ENCODE peak calls at places on chromosomes 7 and 10, in four cellular contexts. One of them, this sample, is unnamed.

GRCh38 chr10:22962817-22963216 is 35.0 kb downstream of the ARMC3 start:
- DNase-seq in left ventricle myocardium inferior: no peak
- DNase-seq in foreskin fibroblast: no peak
- DNase-seq in LNCaP clone FGC: no peak
- DNase-seq in this sample: no peak

GRCh38 chr10:49678827-49679479 is 498 bp upstream of the C10orf53 start:
- DNase-seq in left ventricle myocardium inferior: no peak
- DNase-seq in foreskin fibroblast: no peak
- DNase-seq in LNCaP clone FGC: no peak
- DNase-seq in this sample: no peak

GRCh38 chr10:34768261-34768971 is 46.7 kb downstream of the PARD3 start:
- DNase-seq in left ventricle myocardium inferior: peak
- DNase-seq in foreskin fibroblast: peak
- DNase-seq in LNCaP clone FGC: peak
- DNase-seq in this sample: no peak

GRCh38 chr7:37433166-37433565 is 15.5 kb downstream of the ELMO1 start:
- DNase-seq in left ventricle myocardium inferior: no peak
- DNase-seq in foreskin fibroblast: no peak
- DNase-seq in LNCaP clone FGC: no peak
- DNase-seq in this sample: no peak

GRCh38 chr7:17493451-17493850 is 195.0 kb downstream of the AHR start:
- DNase-seq in left ventricle myocardium inferior: no peak
- DNase-seq in foreskin fibroblast: no peak
- DNase-seq in LNCaP clone FGC: no peak
- DNase-seq in this sample: no peak

GRCh38 chr7:93920496-93921189 is 892 bp upstream of the GNG11 start:
- DNase-seq in left ventricle myocardium inferior: no peak
- DNase-seq in foreskin fibroblast: no peak
- DNase-seq in LNCaP clone FGC: no peak
- DNase-seq in this sample: no peak

GRCh38 chr10:34045571-34046190 is 711.2 kb upstream of the NRP1 start:
- DNase-seq in left ventricle myocardium inferior: no peak
- DNase-seq in foreskin fibroblast: peak
- DNase-seq in LNCaP clone FGC: no peak
- DNase-seq in this sample: no peak

GRCh38 chr7:11009631-11010030 is 36.0 kb downstream of the PHF14 start:
- DNase-seq in left ventricle myocardium inferior: no peak
- DNase-seq in foreskin fibroblast: no peak
- DNase-seq in LNCaP clone FGC: no peak
- DNase-seq in this sample: no peak

GRCh38 chr10:102281103-102281502 is 35.8 kb downstream of the GBF1 start:
- DNase-seq in left ventricle myocardium inferior: no peak
- DNase-seq in foreskin fibroblast: no peak
- DNase-seq in LNCaP clone FGC: no peak
- DNase-seq in this sample: no peak

DNA sequence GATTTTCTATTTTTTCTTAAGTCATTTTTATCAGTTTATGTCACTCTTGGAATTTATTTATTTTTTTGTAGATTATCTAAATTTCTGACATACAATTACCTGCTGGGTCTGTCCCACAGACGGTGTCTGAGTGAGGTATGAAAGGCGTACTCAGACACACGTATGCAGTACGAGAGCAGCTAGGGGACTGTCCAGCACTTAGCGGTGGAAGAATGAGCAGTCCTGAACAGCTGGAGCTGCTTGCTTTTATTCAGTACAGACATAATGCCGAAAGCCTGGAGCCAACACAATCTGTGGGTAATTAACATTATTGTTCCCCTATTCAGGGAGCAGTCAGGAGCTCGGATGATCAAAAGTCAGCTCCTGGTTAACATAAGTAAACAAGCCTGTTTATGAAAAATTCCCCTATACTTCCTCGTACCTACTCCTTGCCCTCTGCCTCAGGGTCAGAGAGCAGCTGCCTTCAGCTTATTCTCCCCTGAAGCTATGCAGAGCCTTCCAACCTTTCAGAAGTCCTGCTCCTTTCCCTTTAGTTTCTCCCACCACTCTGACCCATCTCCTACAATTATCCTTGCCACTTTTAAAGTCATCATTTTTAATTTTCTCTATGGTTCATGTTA is 488.0 kb upstream of the POM121L12 start:
- DNase-seq in left ventricle myocardium inferior: no peak
- DNase-seq in foreskin fibroblast: no peak
- DNase-seq in LNCaP clone FGC: no peak
- DNase-seq in this sample: no peak
- H3K4me3 ChIP-seq in left ventricle myocardium inferior: no peak
- H3K4me3 ChIP-seq in foreskin fibroblast: no peak
- H3K4me3 ChIP-seq in LNCaP clone FGC: no peak
- H3K4me3 ChIP-seq in this sample: no peak

GRCh38 chr10:121087688-121088087 is 236.5 kb downstream of the WDR11 start:
- DNase-seq in left ventricle myocardium inferior: no peak
- DNase-seq in foreskin fibroblast: no peak
- DNase-seq in LNCaP clone FGC: no peak
- DNase-seq in this sample: no peak

GRCh38 chr10:121087129-121087528 is 236.0 kb downstream of the WDR11 start:
- DNase-seq in left ventricle myocardium inferior: no peak
- DNase-seq in foreskin fibroblast: no peak
- DNase-seq in LNCaP clone FGC: no peak
- DNase-seq in this sample: no peak

GRCh38 chr10:121085386-121085785 is 234.2 kb downstream of the WDR11 start:
- DNase-seq in left ventricle myocardium inferior: no peak
- DNase-seq in foreskin fibroblast: no peak
- DNase-seq in LNCaP clone FGC: no peak
- DNase-seq in this sample: no peak

GRCh38 chr10:121089434-121089833 is 238.3 kb downstream of the WDR11 start:
- DNase-seq in left ventricle myocardium inferior: no peak
- DNase-seq in foreskin fibroblast: no peak
- DNase-seq in LNCaP clone FGC: no peak
- DNase-seq in this sample: no peak

DNA sequence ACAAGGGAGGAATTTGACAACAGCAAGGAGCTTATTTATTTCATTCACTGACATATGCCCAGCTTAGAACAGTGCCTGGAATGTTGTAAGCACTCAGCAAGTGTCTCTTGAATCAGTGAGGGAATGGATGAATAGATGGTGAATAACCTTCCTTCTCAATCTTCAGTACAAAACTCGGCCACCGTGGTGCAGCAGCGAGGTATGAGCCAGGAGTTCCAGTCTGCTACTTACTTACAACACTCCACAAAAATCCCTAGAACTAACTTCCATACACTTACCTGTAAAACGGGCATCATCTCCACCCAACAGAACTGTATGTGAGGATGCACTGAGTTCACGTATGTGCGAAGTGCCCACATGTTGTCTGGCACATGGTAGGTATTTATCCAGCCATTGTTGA is 237.4 kb downstream of the WDR11 start:
- DNase-seq in left ventricle myocardium inferior: no peak
- DNase-seq in foreskin fibroblast: no peak
- DNase-seq in LNCaP clone FGC: no peak
- DNase-seq in this sample: no peak
- TF ChIP-seq CTCF in left ventricle myocardium inferior: no peak
- TF ChIP-seq CTCF in foreskin fibroblast: no peak
- TF ChIP-seq CTCF in LNCaP clone FGC: peak
- TF ChIP-seq CTCF in this sample: no peak

DNA sequence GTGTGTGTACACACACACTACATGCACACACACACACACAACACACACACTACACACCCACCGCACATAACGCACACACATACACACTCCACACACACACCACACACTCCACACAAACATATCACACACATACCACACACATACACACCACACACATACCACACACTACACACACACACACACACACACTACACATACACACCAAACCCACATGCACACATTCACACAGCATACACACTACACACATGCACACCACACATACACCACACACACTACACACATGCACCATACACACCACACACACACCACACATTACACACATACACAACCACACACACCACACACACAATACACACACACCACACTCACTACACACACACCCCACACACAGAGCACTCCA is 66.3 kb downstream of the MKI67 start:
- DNase-seq in left ventricle myocardium inferior: no peak
- DNase-seq in foreskin fibroblast: no peak
- DNase-seq in LNCaP clone FGC: no peak
- DNase-seq in this sample: no peak
- H3K4me3 ChIP-seq in left ventricle myocardium inferior: no peak
- H3K4me3 ChIP-seq in foreskin fibroblast: no peak
- H3K4me3 ChIP-seq in LNCaP clone FGC: no peak
- H3K4me3 ChIP-seq in this sample: no peak

DNA sequence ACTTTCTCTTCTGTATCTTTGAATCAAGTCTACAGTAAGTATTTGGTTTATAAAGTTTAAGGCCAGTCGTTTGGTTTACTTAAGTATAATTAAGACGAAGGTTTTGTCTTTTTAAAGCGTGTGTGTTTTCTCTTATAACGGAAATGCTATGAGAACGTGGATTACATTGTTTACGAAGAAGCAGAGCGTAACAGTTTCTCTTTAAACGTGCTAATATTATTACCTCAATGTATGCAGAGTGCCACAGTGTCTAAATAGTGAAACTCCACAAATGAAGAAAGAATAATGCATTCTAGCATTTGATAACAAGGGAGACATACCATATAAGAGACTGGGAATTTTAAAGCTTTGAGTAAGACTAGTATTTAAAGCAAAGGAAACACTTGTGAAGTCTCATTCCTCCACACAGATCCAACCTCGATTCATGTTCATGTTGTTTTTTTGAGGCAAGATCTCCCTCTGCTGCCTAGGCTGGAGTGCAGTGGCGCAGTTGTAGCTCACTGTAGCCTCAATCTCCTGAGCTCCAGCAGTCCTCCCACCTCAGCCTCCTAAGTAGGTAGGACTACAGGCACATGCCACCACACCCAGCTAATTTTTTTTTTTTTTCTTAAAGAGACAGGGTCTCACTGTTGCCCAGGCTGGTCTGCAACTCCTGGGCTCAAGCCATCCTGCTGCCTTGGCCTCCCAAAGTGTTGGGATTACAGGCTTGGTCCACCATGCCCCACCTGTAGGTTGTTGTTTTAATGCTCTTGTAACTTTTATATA is 75.1 kb downstream of the ANKRD61 start:
- DNase-seq in left ventricle myocardium inferior: no peak
- DNase-seq in foreskin fibroblast: no peak
- DNase-seq in LNCaP clone FGC: no peak
- DNase-seq in this sample: no peak
- TF ChIP-seq CTCF in left ventricle myocardium inferior: peak
- TF ChIP-seq CTCF in foreskin fibroblast: no peak
- TF ChIP-seq CTCF in LNCaP clone FGC: peak
- TF ChIP-seq CTCF in this sample: peak

DNA sequence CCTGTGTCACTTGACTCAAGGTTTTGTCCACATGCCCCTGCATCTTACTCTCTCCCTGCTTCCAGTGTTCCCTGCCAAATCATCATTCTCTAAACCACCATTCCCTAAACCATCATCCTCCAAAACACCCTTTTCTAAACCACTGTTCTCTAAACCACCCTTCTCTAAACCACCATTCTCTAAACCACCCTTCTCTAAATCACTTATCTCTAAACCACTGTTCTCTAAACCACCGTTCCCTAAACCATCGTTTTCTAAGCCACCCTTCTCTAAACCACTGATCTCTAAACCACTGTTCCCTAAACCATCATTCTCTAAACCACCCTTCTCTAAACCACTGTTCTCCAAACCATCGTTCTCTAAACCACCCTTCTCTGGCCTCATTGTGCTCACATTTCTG is 142.1 kb downstream of the CXCL12 start:
- DNase-seq in left ventricle myocardium inferior: no peak
- DNase-seq in foreskin fibroblast: no peak
- DNase-seq in LNCaP clone FGC: no peak
- DNase-seq in this sample: no peak
- H3K4me3 ChIP-seq in left ventricle myocardium inferior: no peak
- H3K4me3 ChIP-seq in foreskin fibroblast: no peak
- H3K4me3 ChIP-seq in LNCaP clone FGC: no peak
- H3K4me3 ChIP-seq in this sample: no peak

GRCh38 chr10:804787-805634 is 115.5 kb upstream of the DIP2C start:
- DNase-seq in left ventricle myocardium inferior: no peak
- DNase-seq in foreskin fibroblast: no peak
- DNase-seq in LNCaP clone FGC: no peak
- DNase-seq in this sample: no peak

GRCh38 chr10:805635-806305 is 116.3 kb upstream of the DIP2C start:
- DNase-seq in left ventricle myocardium inferior: no peak
- DNase-seq in foreskin fibroblast: no peak
- DNase-seq in LNCaP clone FGC: no peak
- DNase-seq in this sample: no peak

GRCh38 chr10:807958-808353 is 118.5 kb upstream of the DIP2C start:
- DNase-seq in left ventricle myocardium inferior: no peak
- DNase-seq in foreskin fibroblast: no peak
- DNase-seq in LNCaP clone FGC: no peak
- DNase-seq in this sample: no peak

GRCh38 chr10:807163-807957 is 117.9 kb upstream of the DIP2C start:
- DNase-seq in left ventricle myocardium inferior: no peak
- DNase-seq in foreskin fibroblast: no peak
- DNase-seq in LNCaP clone FGC: no peak
- DNase-seq in this sample: no peak

DNA sequence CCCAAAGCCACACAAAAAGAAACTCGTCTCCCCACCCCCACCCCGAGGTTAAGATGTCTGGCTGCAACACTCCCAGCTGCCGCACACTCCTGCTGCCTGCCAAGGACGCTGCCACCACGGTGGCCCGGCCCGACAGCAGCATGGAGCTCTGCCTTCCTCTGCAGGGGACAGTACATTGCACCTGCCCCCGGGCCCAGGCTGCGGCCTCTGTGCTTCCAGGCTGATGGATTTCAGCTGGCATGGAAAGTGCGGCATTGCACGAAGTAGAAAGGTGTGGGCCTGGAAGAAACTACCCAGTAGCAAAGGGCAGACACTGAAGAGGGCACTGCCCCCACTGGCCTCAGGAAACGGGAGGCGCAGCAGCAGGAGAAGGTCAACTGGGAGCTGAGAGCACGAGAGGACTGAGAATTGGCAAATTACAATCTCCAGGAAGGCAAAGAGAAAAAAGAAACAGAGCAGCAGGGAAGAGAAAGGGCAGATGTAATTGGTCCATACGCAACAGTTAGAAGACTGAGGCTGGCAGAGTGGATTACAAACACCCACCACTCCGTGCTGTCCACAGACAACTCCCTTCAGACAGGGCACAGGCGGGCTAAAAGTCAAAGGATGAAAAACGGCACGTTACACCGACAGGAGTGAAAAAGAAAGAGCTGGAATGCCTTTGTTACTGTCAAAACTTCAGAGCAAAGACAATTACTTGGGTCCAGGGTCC is 117.1 kb upstream of the DIP2C start:
- DNase-seq in left ventricle myocardium inferior: no peak
- DNase-seq in foreskin fibroblast: no peak
- DNase-seq in LNCaP clone FGC: no peak
- DNase-seq in this sample: no peak
- TF ChIP-seq CTCF in left ventricle myocardium inferior: no peak
- TF ChIP-seq CTCF in foreskin fibroblast: no peak
- TF ChIP-seq CTCF in LNCaP clone FGC: no peak
- TF ChIP-seq CTCF in this sample: no peak

This sample was measured in AG04449.